ENCODE peak calls at places on chromosomes 4 and X, in ten cellular contexts. One of them, this sample, is unnamed.

GRCh38 chrX:70016513-70016912 is 33.2 kb downstream of the AWAT2 start:
- DNase-seq in SW480: no peak
- DNase-seq in NCI-H69: no peak
- DNase-seq in activated T-cell treated with anti-CD3 and anti-CD28 coated beads for 1 hour: no peak
- DNase-seq in NCI-H2029: no peak
- DNase-seq in fibroblast of mammary gland: no peak
- DNase-seq in fibroblast of the aortic adventitia: no peak
- DNase-seq in NCI-H2171: no peak
- DNase-seq in iPS-NIHi11: no peak
- DNase-seq in ureter: no peak
- DNase-seq in this sample: no peak

GRCh38 chrX:123860506-123860840 is 620 bp downstream of the XIAP start:
- DNase-seq in NCI-H69: peak
- DNase-seq in NCI-H2029: peak
- DNase-seq in SW480: peak
- DNase-seq in activated T-cell treated with anti-CD3 and anti-CD28 coated beads for 1 hour: no peak
- DNase-seq in iPS-NIHi11: no peak
- DNase-seq in fibroblast of mammary gland: no peak
- DNase-seq in NCI-H2171: no peak
- DNase-seq in fibroblast of the aortic adventitia: peak
- DNase-seq in ureter: no peak
- DNase-seq in this sample: no peak

GRCh38 chr4:104429150-104429741 is 65.4 kb downstream of the CXXC4 start:
- DNase-seq in SW480: no peak
- DNase-seq in ureter: no peak
- DNase-seq in NCI-H69: peak
- DNase-seq in activated T-cell treated with anti-CD3 and anti-CD28 coated beads for 1 hour: no peak
- DNase-seq in NCI-H2029: no peak
- DNase-seq in fibroblast of the aortic adventitia: no peak
- DNase-seq in fibroblast of mammary gland: no peak
- DNase-seq in iPS-NIHi11: no peak
- DNase-seq in NCI-H2171: no peak
- DNase-seq in this sample: no peak

GRCh38 chrX:123961268-123962005 is at the start of gene STAG2:
- DNase-seq in SW480: peak
- DNase-seq in iPS-NIHi11: peak
- DNase-seq in NCI-H2171: peak
- DNase-seq in fibroblast of the aortic adventitia: peak
- DNase-seq in fibroblast of mammary gland: peak
- DNase-seq in NCI-H69: peak
- DNase-seq in NCI-H2029: peak
- DNase-seq in ureter: peak
- DNase-seq in activated T-cell treated with anti-CD3 and anti-CD28 coated beads for 1 hour: peak
- DNase-seq in this sample: no peak

GRCh38 chrX:14529288-14529989 is at the start of gene GLRA2:
- DNase-seq in NCI-H2029: no peak
- DNase-seq in fibroblast of the aortic adventitia: peak
- DNase-seq in ureter: no peak
- DNase-seq in activated T-cell treated with anti-CD3 and anti-CD28 coated beads for 1 hour: peak
- DNase-seq in SW480: peak
- DNase-seq in NCI-H69: no peak
- DNase-seq in NCI-H2171: no peak
- DNase-seq in fibroblast of mammary gland: peak
- DNase-seq in iPS-NIHi11: peak
- DNase-seq in this sample: no peak

GRCh38 chr4:1026115-1026514 is 14.7 kb downstream of the FGFRL1 start:
- DNase-seq in fibroblast of the aortic adventitia: no peak
- DNase-seq in ureter: no peak
- DNase-seq in SW480: peak
- DNase-seq in activated T-cell treated with anti-CD3 and anti-CD28 coated beads for 1 hour: no peak
- DNase-seq in fibroblast of mammary gland: no peak
- DNase-seq in NCI-H2029: no peak
- DNase-seq in NCI-H69: peak
- DNase-seq in NCI-H2171: no peak
- DNase-seq in iPS-NIHi11: peak
- DNase-seq in this sample: no peak

GRCh38 chr4:108359130-108359709 is 190.5 kb upstream of the LEF1 start:
- DNase-seq in iPS-NIHi11: no peak
- DNase-seq in SW480: no peak
- DNase-seq in fibroblast of mammary gland: no peak
- DNase-seq in NCI-H2171: no peak
- DNase-seq in activated T-cell treated with anti-CD3 and anti-CD28 coated beads for 1 hour: no peak
- DNase-seq in NCI-H2029: no peak
- DNase-seq in ureter: no peak
- DNase-seq in fibroblast of the aortic adventitia: no peak
- DNase-seq in NCI-H69: no peak
- DNase-seq in this sample: no peak

GRCh38 chr4:36274158-36274557 is 7.3 kb upstream of the DTHD1 start:
- DNase-seq in NCI-H2029: no peak
- DNase-seq in iPS-NIHi11: no peak
- DNase-seq in activated T-cell treated with anti-CD3 and anti-CD28 coated beads for 1 hour: no peak
- DNase-seq in ureter: no peak
- DNase-seq in fibroblast of mammary gland: no peak
- DNase-seq in SW480: no peak
- DNase-seq in NCI-H69: no peak
- DNase-seq in NCI-H2171: no peak
- DNase-seq in fibroblast of the aortic adventitia: no peak
- DNase-seq in this sample: no peak

GRCh38 chr4:88527787-88528186 is 4.2 kb upstream of the PYURF start:
- DNase-seq in fibroblast of mammary gland: no peak
- DNase-seq in iPS-NIHi11: no peak
- DNase-seq in NCI-H2029: no peak
- DNase-seq in NCI-H2171: no peak
- DNase-seq in fibroblast of the aortic adventitia: no peak
- DNase-seq in activated T-cell treated with anti-CD3 and anti-CD28 coated beads for 1 hour: no peak
- DNase-seq in NCI-H69: peak
- DNase-seq in ureter: no peak
- DNase-seq in SW480: no peak
- DNase-seq in this sample: no peak

This sample was measured in HS-27A.